ENCODE peak calls at places on chromosomes 6 and 20, in seven cellular contexts. One of them, this sample, is unnamed.

GRCh38 chr6:18148304-18149025 is 6.4 kb downstream of the TPMT start:
- DNase-seq in bronchial epithelial cell: peak; percentile 89
- DNase-seq in amniotic stem cell: no peak
- DNase-seq in GM10248: no peak
- DNase-seq in RPMI8226: no peak
- DNase-seq in fibroblast of pulmonary artery: peak; percentile 76
- DNase-seq in AG10803: peak; percentile 95
- DNase-seq in this sample: no peak

GRCh38 chr6:81895511-81896185 is 143.2 kb upstream of the TENT5A start:
- DNase-seq in bronchial epithelial cell: no peak
- DNase-seq in amniotic stem cell: peak; percentile 9
- DNase-seq in GM10248: no peak
- DNase-seq in RPMI8226: no peak
- DNase-seq in fibroblast of pulmonary artery: peak; percentile 57
- DNase-seq in AG10803: peak; percentile 95
- DNase-seq in this sample: no peak

GRCh38 chr6:4459032-4459431 is 317.2 kb upstream of the CDYL start:
- DNase-seq in bronchial epithelial cell: peak; percentile 97
- DNase-seq in amniotic stem cell: peak; percentile 31
- DNase-seq in GM10248: no peak
- DNase-seq in RPMI8226: no peak
- DNase-seq in fibroblast of pulmonary artery: peak; percentile 94
- DNase-seq in AG10803: peak; percentile 82
- DNase-seq in this sample: peak; percentile 84

GRCh38 chr20:1446536-1446935 is 20.1 kb downstream of the NSFL1C start:
- DNase-seq in bronchial epithelial cell: no peak
- DNase-seq in amniotic stem cell: no peak
- DNase-seq in GM10248: no peak
- DNase-seq in RPMI8226: no peak
- DNase-seq in fibroblast of pulmonary artery: no peak
- DNase-seq in AG10803: no peak
- DNase-seq in this sample: no peak

GRCh38 chr6:82040405-82041221 is 206.9 kb downstream of the IBTK start:
- DNase-seq in bronchial epithelial cell: peak; percentile 49
- DNase-seq in amniotic stem cell: no peak
- DNase-seq in GM10248: peak; percentile 8
- DNase-seq in RPMI8226: peak; percentile 6
- DNase-seq in fibroblast of pulmonary artery: peak; percentile 76
- DNase-seq in AG10803: peak; percentile 68
- DNase-seq in this sample: no peak

GRCh38 chr6:3159805-3160781 is 2.7 kb upstream of the TUBB2A start:
- DNase-seq in bronchial epithelial cell: peak; percentile 70
- DNase-seq in amniotic stem cell: no peak
- DNase-seq in GM10248: no peak
- DNase-seq in RPMI8226: no peak
- DNase-seq in fibroblast of pulmonary artery: peak; percentile 47
- DNase-seq in AG10803: no peak
- DNase-seq in this sample: no peak

GRCh38 chr6:3212261-3212660 is 15.2 kb downstream of the TUBB2B start:
- DNase-seq in bronchial epithelial cell: no peak
- DNase-seq in amniotic stem cell: no peak
- DNase-seq in GM10248: no peak
- DNase-seq in RPMI8226: no peak
- DNase-seq in fibroblast of pulmonary artery: no peak
- DNase-seq in AG10803: no peak
- DNase-seq in this sample: no peak

GRCh38 chr6:31559958-31560696 is 12.0 kb upstream of the LTA start:
- DNase-seq in bronchial epithelial cell: peak; percentile 44
- DNase-seq in amniotic stem cell: no peak
- DNase-seq in GM10248: peak; percentile 74
- DNase-seq in RPMI8226: no peak
- DNase-seq in fibroblast of pulmonary artery: peak; percentile 77
- DNase-seq in AG10803: peak; percentile 67
- DNase-seq in this sample: no peak

GRCh38 chr6:134436281-134436815 is 118.4 kb upstream of the SGK1 start:
- DNase-seq in bronchial epithelial cell: peak; percentile 98
- DNase-seq in amniotic stem cell: peak; percentile 95
- DNase-seq in GM10248: peak; percentile 61
- DNase-seq in RPMI8226: no peak
- DNase-seq in fibroblast of pulmonary artery: peak; percentile 98
- DNase-seq in AG10803: peak; percentile 96
- DNase-seq in this sample: no peak

GRCh38 chr6:87697581-87698552 is 4.2 kb downstream of the AKIRIN2 start:
- DNase-seq in bronchial epithelial cell: no peak
- DNase-seq in amniotic stem cell: peak; percentile 26
- DNase-seq in GM10248: no peak
- DNase-seq in RPMI8226: peak; percentile 20
- DNase-seq in fibroblast of pulmonary artery: peak; percentile 92
- DNase-seq in AG10803: peak; percentile 97
- DNase-seq in this sample: no peak

GRCh38 chr6:160293844-160294243 is 35.2 kb upstream of the SLC22A2 start:
- DNase-seq in bronchial epithelial cell: peak; percentile 22
- DNase-seq in amniotic stem cell: no peak
- DNase-seq in GM10248: no peak
- DNase-seq in RPMI8226: no peak
- DNase-seq in fibroblast of pulmonary artery: no peak
- DNase-seq in AG10803: no peak
- DNase-seq in this sample: no peak

GRCh38 chr6:77430506-77430905 is 32.8 kb downstream of the HTR1B start:
- DNase-seq in bronchial epithelial cell: no peak
- DNase-seq in amniotic stem cell: no peak
- DNase-seq in GM10248: no peak
- DNase-seq in RPMI8226: no peak
- DNase-seq in fibroblast of pulmonary artery: no peak
- DNase-seq in AG10803: peak; percentile 67
- DNase-seq in this sample: no peak

GRCh38 chr6:288861-289260 is 3.4 kb upstream of the DUSP22 start:
- DNase-seq in bronchial epithelial cell: no peak
- DNase-seq in amniotic stem cell: no peak
- DNase-seq in GM10248: no peak
- DNase-seq in RPMI8226: no peak
- DNase-seq in fibroblast of pulmonary artery: no peak
- DNase-seq in AG10803: no peak
- DNase-seq in this sample: peak; percentile 42

GRCh38 chr6:96299525-96299924 is 222.1 kb upstream of the UFL1 start:
- DNase-seq in bronchial epithelial cell: no peak
- DNase-seq in amniotic stem cell: no peak
- DNase-seq in GM10248: no peak
- DNase-seq in RPMI8226: no peak
- DNase-seq in fibroblast of pulmonary artery: no peak
- DNase-seq in AG10803: no peak
- DNase-seq in this sample: no peak

GRCh38 chr6:53808302-53808881 is 13.6 kb downstream of the LRRC1 start:
- DNase-seq in bronchial epithelial cell: no peak
- DNase-seq in amniotic stem cell: no peak
- DNase-seq in GM10248: no peak
- DNase-seq in RPMI8226: no peak
- DNase-seq in fibroblast of pulmonary artery: no peak
- DNase-seq in AG10803: no peak
- DNase-seq in this sample: no peak

GRCh38 chr20:10179574-10180298 is 38.9 kb upstream of the SNAP25 start:
- DNase-seq in bronchial epithelial cell: no peak
- DNase-seq in amniotic stem cell: no peak
- DNase-seq in GM10248: no peak
- DNase-seq in RPMI8226: no peak
- DNase-seq in fibroblast of pulmonary artery: peak; percentile 3
- DNase-seq in AG10803: no peak
- DNase-seq in this sample: no peak

GRCh38 chr6:44808148-44808547 is 420.6 kb downstream of the CDC5L start:
- DNase-seq in bronchial epithelial cell: no peak
- DNase-seq in amniotic stem cell: no peak
- DNase-seq in GM10248: no peak
- DNase-seq in RPMI8226: no peak
- DNase-seq in fibroblast of pulmonary artery: no peak
- DNase-seq in AG10803: no peak
- DNase-seq in this sample: no peak

GRCh38 chr20:4809707-4810106 is 88.0 kb downstream of the PRND start:
- DNase-seq in bronchial epithelial cell: no peak
- DNase-seq in amniotic stem cell: no peak
- DNase-seq in GM10248: no peak
- DNase-seq in RPMI8226: peak; percentile 63
- DNase-seq in fibroblast of pulmonary artery: no peak
- DNase-seq in AG10803: no peak
- DNase-seq in this sample: no peak

GRCh38 chr6:11069760-11070159 is 23.9 kb upstream of the SMIM13 start:
- DNase-seq in bronchial epithelial cell: peak; percentile 64
- DNase-seq in amniotic stem cell: no peak
- DNase-seq in GM10248: no peak
- DNase-seq in RPMI8226: no peak
- DNase-seq in fibroblast of pulmonary artery: no peak
- DNase-seq in AG10803: no peak
- DNase-seq in this sample: no peak

GRCh38 chr20:56091635-56092180 is 86.4 kb upstream of the CBLN4 start:
- DNase-seq in bronchial epithelial cell: peak; percentile 44
- DNase-seq in amniotic stem cell: no peak
- DNase-seq in GM10248: no peak
- DNase-seq in RPMI8226: no peak
- DNase-seq in fibroblast of pulmonary artery: no peak
- DNase-seq in AG10803: no peak
- DNase-seq in this sample: no peak

GRCh38 chr6:15341311-15341710 is 95.4 kb downstream of the JARID2 start:
- DNase-seq in bronchial epithelial cell: peak; percentile 59
- DNase-seq in amniotic stem cell: no peak
- DNase-seq in GM10248: no peak
- DNase-seq in RPMI8226: no peak
- DNase-seq in fibroblast of pulmonary artery: no peak
- DNase-seq in AG10803: no peak
- DNase-seq in this sample: no peak

GRCh38 chr6:83853178-83853967 is at the start of gene RIPPLY2:
- DNase-seq in bronchial epithelial cell: no peak
- DNase-seq in amniotic stem cell: no peak
- DNase-seq in GM10248: peak; percentile 13
- DNase-seq in RPMI8226: no peak
- DNase-seq in fibroblast of pulmonary artery: peak; percentile 33
- DNase-seq in AG10803: peak; percentile 17
- DNase-seq in this sample: no peak

GRCh38 chr6:12068899-12069557 is 56.9 kb downstream of the HIVEP1 start:
- DNase-seq in bronchial epithelial cell: peak; percentile 86
- DNase-seq in amniotic stem cell: no peak
- DNase-seq in GM10248: no peak
- DNase-seq in RPMI8226: no peak
- DNase-seq in fibroblast of pulmonary artery: no peak
- DNase-seq in AG10803: no peak
- DNase-seq in this sample: no peak

GRCh38 chr20:32945710-32946221 is 58.5 kb downstream of the SUN5 start:
- DNase-seq in bronchial epithelial cell: peak; percentile 38
- DNase-seq in amniotic stem cell: no peak
- DNase-seq in GM10248: no peak
- DNase-seq in RPMI8226: peak; percentile 35
- DNase-seq in fibroblast of pulmonary artery: peak; percentile 47
- DNase-seq in AG10803: peak; percentile 22
- DNase-seq in this sample: no peak

GRCh38 chr20:40948352-40949267 is 80.0 kb upstream of the TOP1 start:
- DNase-seq in bronchial epithelial cell: peak; percentile 62
- DNase-seq in amniotic stem cell: no peak
- DNase-seq in GM10248: no peak
- DNase-seq in RPMI8226: no peak
- DNase-seq in fibroblast of pulmonary artery: peak; percentile 7
- DNase-seq in AG10803: no peak
- DNase-seq in this sample: no peak

GRCh38 chr6:157666721-157667120 is 156.3 kb upstream of the SNX9 start:
- DNase-seq in bronchial epithelial cell: no peak
- DNase-seq in amniotic stem cell: no peak
- DNase-seq in GM10248: no peak
- DNase-seq in RPMI8226: no peak
- DNase-seq in fibroblast of pulmonary artery: no peak
- DNase-seq in AG10803: no peak
- DNase-seq in this sample: no peak

GRCh38 chr6:11770546-11771466 is 7.8 kb downstream of the ADTRP start:
- DNase-seq in bronchial epithelial cell: peak; percentile 100
- DNase-seq in amniotic stem cell: peak; percentile 94
- DNase-seq in GM10248: peak; percentile 28
- DNase-seq in RPMI8226: peak; percentile 88
- DNase-seq in fibroblast of pulmonary artery: peak; percentile 98
- DNase-seq in AG10803: peak; percentile 100
- DNase-seq in this sample: peak; percentile 95

GRCh38 chr6:155795173-155795796 is 339.6 kb upstream of the NOX3 start:
- DNase-seq in bronchial epithelial cell: no peak
- DNase-seq in amniotic stem cell: no peak
- DNase-seq in GM10248: no peak
- DNase-seq in RPMI8226: no peak
- DNase-seq in fibroblast of pulmonary artery: peak; percentile 51
- DNase-seq in AG10803: no peak
- DNase-seq in this sample: no peak

GRCh38 chr6:25014806-25015560 is 79.2 kb upstream of the RIPOR2 start:
- DNase-seq in bronchial epithelial cell: no peak
- DNase-seq in amniotic stem cell: no peak
- DNase-seq in GM10248: no peak
- DNase-seq in RPMI8226: no peak
- DNase-seq in fibroblast of pulmonary artery: peak; percentile 90
- DNase-seq in AG10803: peak; percentile 88
- DNase-seq in this sample: no peak

GRCh38 chr20:49161428-49162152 is 26.5 kb downstream of the STAU1 start:
- DNase-seq in bronchial epithelial cell: peak; percentile 78
- DNase-seq in amniotic stem cell: no peak
- DNase-seq in GM10248: no peak
- DNase-seq in RPMI8226: no peak
- DNase-seq in fibroblast of pulmonary artery: no peak
- DNase-seq in AG10803: peak; percentile 12
- DNase-seq in this sample: no peak

GRCh38 chr6:92000112-92000511 is 1413.2 kb upstream of the MAP3K7 start:
- DNase-seq in bronchial epithelial cell: no peak
- DNase-seq in amniotic stem cell: no peak
- DNase-seq in GM10248: no peak
- DNase-seq in RPMI8226: no peak
- DNase-seq in fibroblast of pulmonary artery: no peak
- DNase-seq in AG10803: no peak
- DNase-seq in this sample: no peak

GRCh38 chr6:12605888-12606345 is 110.7 kb upstream of the PHACTR1 start:
- DNase-seq in bronchial epithelial cell: peak; percentile 68
- DNase-seq in amniotic stem cell: peak; percentile 49
- DNase-seq in GM10248: no peak
- DNase-seq in RPMI8226: peak; percentile 82
- DNase-seq in fibroblast of pulmonary artery: peak; percentile 81
- DNase-seq in AG10803: peak; percentile 74
- DNase-seq in this sample: no peak

GRCh38 chr6:45655630-45656422 is 278.1 kb upstream of the SUPT3H start:
- DNase-seq in bronchial epithelial cell: peak; percentile 99
- DNase-seq in amniotic stem cell: peak; percentile 90
- DNase-seq in GM10248: no peak
- DNase-seq in RPMI8226: no peak
- DNase-seq in fibroblast of pulmonary artery: peak; percentile 95
- DNase-seq in AG10803: peak; percentile 99
- DNase-seq in this sample: no peak

GRCh38 chr20:51811040-51811351 is 8.7 kb upstream of the SALL4 start:
- DNase-seq in bronchial epithelial cell: peak; percentile 63
- DNase-seq in amniotic stem cell: no peak
- DNase-seq in GM10248: no peak
- DNase-seq in RPMI8226: no peak
- DNase-seq in fibroblast of pulmonary artery: peak; percentile 37
- DNase-seq in AG10803: peak; percentile 14
- DNase-seq in this sample: no peak

GRCh38 chr20:34581341-34582189 is 23.0 kb downstream of the MAP1LC3A start:
- DNase-seq in bronchial epithelial cell: no peak
- DNase-seq in amniotic stem cell: no peak
- DNase-seq in GM10248: peak; percentile 29
- DNase-seq in RPMI8226: peak; percentile 21
- DNase-seq in fibroblast of pulmonary artery: peak; percentile 85
- DNase-seq in AG10803: peak; percentile 75
- DNase-seq in this sample: peak; percentile 85

GRCh38 chr6:42297661-42298060 is 80.0 kb upstream of the MRPS10 start:
- DNase-seq in bronchial epithelial cell: peak; percentile 57
- DNase-seq in amniotic stem cell: no peak
- DNase-seq in GM10248: no peak
- DNase-seq in RPMI8226: no peak
- DNase-seq in fibroblast of pulmonary artery: no peak
- DNase-seq in AG10803: no peak
- DNase-seq in this sample: no peak

This sample was measured in esophagus muscularis mucosa.